ENCODE peak calls at places on chromosomes 7 and 10, in nine cellular contexts. Q is RWPE1, B is GM06990, A is pancreas, F is astrocyte of the spinal cord, W is fibroblast of lung, J is cardiac muscle cell, I is GM13976, P is heart right ventricle. Y is an unnamed sample.

GRCh38 chr10:103449208-103450144 is 2.7 kb downstream of the CALHM2 start:
- DNase-seq in Q (no peak), B (no peak), A (no peak), F (no peak), W (no peak), J (no peak), I (no peak), P (no peak), Y (no peak)

GRCh38 chr7:135169141-135169935 is 1.2 kb downstream of the CYREN start:
- DNase-seq in Q (peak), B (no peak), A (no peak), F (no peak), W (no peak), J (peak), I (peak), P (no peak), Y (peak)

GRCh38 chr10:110919349-110919931 is at the start of gene SHOC2:
- DNase-seq in Q (peak), B (no peak), A (peak), F (no peak), W (no peak), J (peak), I (no peak), P (peak), Y (peak)

GRCh38 chr10:99358101-99358500 is 28.9 kb downstream of the CNNM1 start:
- DNase-seq in Q (no peak), B (no peak), A (no peak), F (no peak), W (no peak), J (no peak), I (no peak), P (no peak), Y (no peak)

GRCh38 chr10:77532068-77532467 is 105.5 kb downstream of the KCNMA1 start:
- DNase-seq in Q (peak), B (no peak), A (no peak), F (peak), W (peak), J (no peak), I (no peak), P (no peak), Y (no peak)

GRCh38 chr10:116146374-116146773 is 126.6 kb downstream of the GFRA1 start:
- DNase-seq in Q (no peak), B (no peak), A (no peak), F (peak), W (peak), J (peak), I (no peak), P (no peak), Y (no peak)

GRCh38 chr7:85185355-85186082 is 1.3 kb downstream of the SEMA3D start:
- DNase-seq in Q (peak), B (peak), A (peak), F (peak), W (peak), J (peak), I (peak), P (peak), Y (peak)

GRCh38 chr10:46539596-46540411 is 16.7 kb downstream of the GPRIN2 start:
- DNase-seq in Q (no peak), B (no peak), A (no peak), F (peak), W (peak), J (no peak), I (no peak), P (no peak), Y (peak)

GRCh38 chr10:21749788-21750187 is 215.8 kb downstream of the MLLT10 start:
- DNase-seq in Q (no peak), B (no peak), A (no peak), F (no peak), W (peak), J (no peak), I (no peak), P (no peak), Y (no peak)

GRCh38 chr10:72563327-72563932 is 62.4 kb downstream of the MICU1 start:
- DNase-seq in Q (no peak), B (peak), A (no peak), F (no peak), W (no peak), J (no peak), I (peak), P (no peak), Y (no peak)

GRCh38 chr10:84499846-84500245 is 171.5 kb downstream of the CCSER2 start:
- DNase-seq in Q (no peak), B (no peak), A (no peak), F (no peak), W (no peak), J (peak), I (peak), P (no peak), Y (no peak)

GRCh38 chr7:140059288-140060242 is 3.2 kb downstream of the PARP12 start:
- DNase-seq in Q (peak), B (no peak), A (peak), F (peak), W (peak), J (no peak), I (no peak), P (peak), Y (peak)

GRCh38 chr10:15491856-15492255 is 120.8 kb upstream of the FAM171A1 start:
- DNase-seq in Q (no peak), B (no peak), A (no peak), F (no peak), W (no peak), J (no peak), I (no peak), P (no peak), Y (no peak)

GRCh38 chr10:86642499-86642898 is 11.8 kb upstream of the OPN4 start:
- DNase-seq in Q (peak), B (no peak), A (no peak), F (peak), W (no peak), J (no peak), I (no peak), P (no peak), Y (no peak)

GRCh38 chr10:44706745-44707144 is 204.4 kb upstream of the TMEM72 start:
- DNase-seq in Q (peak), B (no peak), A (no peak), F (peak), W (peak), J (no peak), I (no peak), P (no peak), Y (no peak)

GRCh38 chr10:114538544-114538906 is 119.5 kb downstream of the ABLIM1 start:
- DNase-seq in Q (no peak), B (no peak), A (no peak), F (no peak), W (no peak), J (no peak), I (no peak), P (no peak), Y (peak)

GRCh38 chr7:131211500-131211899 is 116.2 kb upstream of the MKLN1 start:
- DNase-seq in Q (no peak), B (no peak), A (no peak), F (no peak), W (no peak), J (no peak), I (no peak), P (no peak), Y (no peak)

GRCh38 chr7:66267249-66267648 is 62.1 kb downstream of the TPST1 start:
- DNase-seq in Q (no peak), B (no peak), A (no peak), F (peak), W (peak), J (no peak), I (no peak), P (peak), Y (no peak)

GRCh38 chr7:20299145-20299544 is 31.6 kb upstream of the ITGB8 start:
- DNase-seq in Q (no peak), B (no peak), A (no peak), F (no peak), W (no peak), J (no peak), I (no peak), P (no peak), Y (no peak)

GRCh38 chr7:468681-469590 is 50.7 kb downstream of the PDGFA start:
- DNase-seq in Q (no peak), B (no peak), A (no peak), F (no peak), W (no peak), J (no peak), I (no peak), P (no peak), Y (peak)

GRCh38 chr7:192035-192649 is at the start of gene FAM20C:
- DNase-seq in Q (peak), B (no peak), A (peak), F (peak), W (peak), J (peak), I (peak), P (peak), Y (peak)

GRCh38 chr7:5421626-5422323 is 1.9 kb downstream of the TNRC18 start:
- DNase-seq in Q (no peak), B (no peak), A (peak), F (peak), W (peak), J (peak), I (peak), P (peak), Y (peak)

GRCh38 chr10:11909618-11910017 is 86.5 kb downstream of the PROSER2 start:
- DNase-seq in Q (no peak), B (no peak), A (no peak), F (no peak), W (no peak), J (no peak), I (no peak), P (no peak), Y (no peak)

GRCh38 chr10:102020938-102021337 is 35.0 kb downstream of the ARMH3 start:
- DNase-seq in Q (no peak), B (no peak), A (no peak), F (no peak), W (no peak), J (no peak), I (no peak), P (no peak), Y (no peak)

GRCh38 chr7:92058040-92058439 is 76.2 kb downstream of the CYP51A1 start:
- DNase-seq in Q (no peak), B (no peak), A (no peak), F (no peak), W (no peak), J (no peak), I (no peak), P (no peak), Y (no peak)

GRCh38 chr10:124378817-124379510 is 39.8 kb downstream of the OAT start:
- DNase-seq in Q (peak), B (no peak), A (no peak), F (no peak), W (no peak), J (no peak), I (no peak), P (no peak), Y (peak)

GRCh38 chr7:134865001-134865845 is 85.8 kb downstream of the CALD1 start:
- DNase-seq in Q (no peak), B (no peak), A (no peak), F (peak), W (peak), J (no peak), I (peak), P (no peak), Y (no peak)

GRCh38 chr10:6678211-6678803 is 98.2 kb upstream of the PRKCQ start:
- DNase-seq in Q (peak), B (no peak), A (peak), F (peak), W (peak), J (peak), I (peak), P (peak), Y (peak)
- TF ChIP-seq CTCF in Q (peak), B (peak), A (peak), F (peak), W (peak), J (peak), I (peak), P (peak), Y (peak)

DNA sequence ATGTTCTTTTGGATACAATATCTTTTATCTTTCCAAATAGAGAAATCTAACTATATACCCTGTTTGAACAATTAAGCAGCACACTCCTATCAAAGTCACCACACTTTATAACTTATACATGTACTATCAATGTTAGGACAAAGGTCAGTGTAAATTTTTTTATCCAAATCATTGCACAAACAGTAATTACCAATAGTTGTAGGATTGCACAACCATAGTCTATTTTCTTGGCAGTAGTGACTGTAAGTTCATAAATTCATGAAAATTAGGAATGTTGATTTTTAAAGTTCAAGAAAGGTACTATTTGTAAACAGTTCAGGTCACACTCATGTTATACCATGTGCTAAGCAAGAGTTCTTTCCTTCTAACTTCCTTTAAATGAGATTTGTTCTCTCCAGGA is 9.3 kb downstream of the WNT2 start:
- DNase-seq in Q (no peak), B (no peak), A (no peak), F (no peak), W (peak), J (no peak), I (no peak), P (no peak), Y (no peak)
- TF ChIP-seq CTCF in Q (no peak), B (no peak), A (no peak), F (no peak), W (no peak), J (no peak), I (no peak), P (no peak), Y (no peak)

GRCh38 chr7:24946467-24946866 is 33.5 kb downstream of the OSBPL3 start:
- DNase-seq in Q (no peak), B (no peak), A (no peak), F (no peak), W (no peak), J (no peak), I (no peak), P (no peak), Y (no peak)

GRCh38 chr7:24942226-24942625 is 37.8 kb downstream of the OSBPL3 start:
- DNase-seq in Q (no peak), B (no peak), A (no peak), F (no peak), W (no peak), J (no peak), I (no peak), P (no peak), Y (no peak)

GRCh38 chr7:24943096-24943948 is 36.7 kb downstream of the OSBPL3 start:
- DNase-seq in Q (no peak), B (no peak), A (no peak), F (no peak), W (no peak), J (no peak), I (no peak), P (no peak), Y (no peak)

GRCh38 chr7:24948739-24949138 is 31.2 kb downstream of the OSBPL3 start:
- DNase-seq in Q (no peak), B (no peak), A (no peak), F (peak), W (no peak), J (no peak), I (peak), P (no peak), Y (no peak)

DNA sequence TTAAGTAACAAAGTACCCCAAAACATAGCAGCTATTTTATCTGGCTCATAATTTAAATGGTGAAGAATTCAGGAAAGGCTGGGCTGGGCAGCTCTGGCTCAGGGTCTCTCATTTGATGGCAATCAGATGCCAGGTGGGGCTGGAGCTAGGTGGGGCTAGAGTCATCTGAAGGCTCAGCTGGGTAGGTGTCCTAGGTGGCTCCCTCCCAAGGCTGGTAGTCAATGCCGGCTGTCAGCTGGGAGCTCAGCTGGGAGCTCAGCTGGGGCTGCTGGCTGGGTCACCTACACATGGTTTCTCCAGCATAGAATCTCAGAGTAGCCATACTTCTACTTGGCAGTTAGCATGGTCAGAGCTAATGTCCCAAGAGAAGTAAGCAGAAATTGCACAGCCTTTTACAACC is 34.1 kb downstream of the OSBPL3 start:
- DNase-seq in Q (no peak), B (no peak), A (no peak), F (no peak), W (no peak), J (no peak), I (no peak), P (no peak), Y (no peak)
- TF ChIP-seq CTCF in Q (no peak), B (peak), A (no peak), F (peak), W (no peak), J (no peak), I (no peak), P (no peak), Y (no peak)

GRCh38 chr10:50226610-50227009 is 24.7 kb downstream of the ASAH2 start:
- DNase-seq in Q (no peak), B (no peak), A (no peak), F (no peak), W (no peak), J (no peak), I (no peak), P (no peak), Y (no peak)

GRCh38 chr10:50221470-50221869 is 29.8 kb downstream of the ASAH2 start:
- DNase-seq in Q (no peak), B (no peak), A (no peak), F (no peak), W (no peak), J (no peak), I (no peak), P (no peak), Y (no peak)

GRCh38 chr10:50222199-50222598 is 29.1 kb downstream of the ASAH2 start:
- DNase-seq in Q (no peak), B (no peak), A (no peak), F (no peak), W (no peak), J (no peak), I (no peak), P (no peak), Y (no peak)

GRCh38 chr10:50228672-50229071 is 22.6 kb downstream of the ASAH2 start:
- DNase-seq in Q (no peak), B (no peak), A (no peak), F (no peak), W (no peak), J (no peak), I (no peak), P (no peak), Y (no peak)

DNA sequence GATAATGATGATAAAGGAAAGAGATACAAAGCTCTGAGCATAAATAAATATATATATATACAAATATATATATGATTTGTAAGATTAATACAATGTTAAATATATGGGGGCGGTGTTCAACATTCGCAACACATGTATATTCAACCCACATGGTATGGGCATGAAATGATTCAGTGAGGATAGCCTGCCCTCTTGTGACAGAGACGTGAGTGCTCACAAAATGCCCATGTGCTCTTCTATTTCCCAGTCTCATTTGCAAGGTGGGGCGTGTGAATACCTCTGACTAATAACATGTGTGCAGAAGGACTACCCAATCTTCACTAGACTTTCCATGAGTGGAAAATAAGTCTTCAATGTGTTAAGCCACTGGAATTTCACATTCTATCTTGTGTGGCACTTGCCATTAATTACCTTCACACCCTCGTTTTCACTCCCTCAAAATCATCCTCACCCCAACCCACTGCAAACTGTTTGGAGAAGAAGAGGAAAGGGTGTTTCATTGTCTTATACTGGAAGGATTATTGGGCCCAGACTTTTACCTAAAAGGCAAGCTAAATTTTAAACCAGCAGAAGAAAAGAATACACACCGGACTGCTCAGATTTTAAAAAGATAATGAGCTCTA is 26.9 kb downstream of the ASAH2 start:
- DNase-seq in Q (peak), B (peak), A (no peak), F (peak), W (peak), J (peak), I (peak), P (no peak), Y (peak)
- TF ChIP-seq CTCF in Q (peak), B (peak), A (peak), F (peak), W (peak), J (peak), I (peak), P (peak), Y (peak)

Y was measured in Calu3.